ENCODE peak calls at places on chromosomes 12 and 14, in five cellular contexts. One of them, this sample, is unnamed.

GRCh38 chr14:42185718-42186117 is 579.0 kb downstream of the LRFN5 start:
- DNase-seq in left ventricle myocardium inferior: no peak
- DNase-seq in A549: no peak
- DNase-seq in ascending aorta: no peak
- DNase-seq in OCI-LY7: no peak
- DNase-seq in this sample: no peak

GRCh38 chr12:17928708-17929366 is 161.2 kb downstream of the RERGL start:
- DNase-seq in left ventricle myocardium inferior: no peak
- DNase-seq in A549: peak
- DNase-seq in ascending aorta: no peak
- DNase-seq in OCI-LY7: no peak
- DNase-seq in this sample: no peak

GRCh38 chr14:96363751-96364336 is 518 bp downstream of the GSKIP start:
- DNase-seq in left ventricle myocardium inferior: no peak
- DNase-seq in A549: peak
- DNase-seq in ascending aorta: peak
- DNase-seq in OCI-LY7: peak
- DNase-seq in this sample: peak

GRCh38 chr12:5072326-5072725 is 28.6 kb downstream of the KCNA5 start:
- DNase-seq in left ventricle myocardium inferior: no peak
- DNase-seq in A549: no peak
- DNase-seq in ascending aorta: no peak
- DNase-seq in OCI-LY7: no peak
- DNase-seq in this sample: no peak

GRCh38 chr12:24795699-24796385 is 153.1 kb downstream of the BCAT1 start:
- DNase-seq in left ventricle myocardium inferior: no peak
- DNase-seq in A549: no peak
- DNase-seq in ascending aorta: no peak
- DNase-seq in OCI-LY7: no peak
- DNase-seq in this sample: no peak

GRCh38 chr14:49552630-49553029 is 33.5 kb downstream of the RPS29 start:
- DNase-seq in left ventricle myocardium inferior: no peak
- DNase-seq in A549: no peak
- DNase-seq in ascending aorta: no peak
- DNase-seq in OCI-LY7: no peak
- DNase-seq in this sample: no peak

GRCh38 chr12:119689935-119690500 is 22.1 kb downstream of the PRKAB1 start:
- DNase-seq in left ventricle myocardium inferior: no peak
- DNase-seq in A549: no peak
- DNase-seq in ascending aorta: no peak
- DNase-seq in OCI-LY7: no peak
- DNase-seq in this sample: no peak

GRCh38 chr14:68840454-68840853 is 47.6 kb upstream of the ZFP36L1 start:
- DNase-seq in left ventricle myocardium inferior: no peak
- DNase-seq in A549: no peak
- DNase-seq in ascending aorta: peak
- DNase-seq in OCI-LY7: no peak
- DNase-seq in this sample: no peak

GRCh38 chr12:55687746-55688145 is 20.0 kb downstream of the ITGA7 start:
- DNase-seq in left ventricle myocardium inferior: no peak
- DNase-seq in A549: no peak
- DNase-seq in ascending aorta: no peak
- DNase-seq in OCI-LY7: no peak
- DNase-seq in this sample: no peak

GRCh38 chr12:12088761-12089160 is 18.0 kb downstream of the BCL2L14 start:
- DNase-seq in left ventricle myocardium inferior: no peak
- DNase-seq in A549: no peak
- DNase-seq in ascending aorta: no peak
- DNase-seq in OCI-LY7: no peak
- DNase-seq in this sample: no peak

GRCh38 chr12:27808831-27809230 is 28.8 kb upstream of the MANSC4 start:
- DNase-seq in left ventricle myocardium inferior: no peak
- DNase-seq in A549: no peak
- DNase-seq in ascending aorta: peak
- DNase-seq in OCI-LY7: no peak
- DNase-seq in this sample: no peak

GRCh38 chr12:47080725-47081502 is 1.2 kb upstream of the AMIGO2 start:
- DNase-seq in left ventricle myocardium inferior: peak
- DNase-seq in A549: no peak
- DNase-seq in ascending aorta: peak
- DNase-seq in OCI-LY7: no peak
- DNase-seq in this sample: peak

GRCh38 chr14:106564058-106564643 is 1037.8 kb downstream of the TMEM121 start:
- DNase-seq in left ventricle myocardium inferior: no peak
- DNase-seq in A549: peak
- DNase-seq in ascending aorta: no peak
- DNase-seq in OCI-LY7: peak
- DNase-seq in this sample: peak

GRCh38 chr14:83992857-83993256 is 1537.1 kb upstream of the FLRT2 start:
- DNase-seq in left ventricle myocardium inferior: no peak
- DNase-seq in A549: no peak
- DNase-seq in ascending aorta: no peak
- DNase-seq in OCI-LY7: no peak
- DNase-seq in this sample: no peak

GRCh38 chr14:95294834-95295599 is 24.7 kb downstream of the CLMN start:
- DNase-seq in left ventricle myocardium inferior: no peak
- DNase-seq in A549: no peak
- DNase-seq in ascending aorta: no peak
- DNase-seq in OCI-LY7: no peak
- DNase-seq in this sample: no peak

GRCh38 chr14:53450871-53451270 is 297.7 kb upstream of the DDHD1 start:
- DNase-seq in left ventricle myocardium inferior: no peak
- DNase-seq in A549: no peak
- DNase-seq in ascending aorta: no peak
- DNase-seq in OCI-LY7: no peak
- DNase-seq in this sample: no peak

GRCh38 chr12:93050026-93050747 is 121.1 kb upstream of the EEA1 start:
- DNase-seq in left ventricle myocardium inferior: no peak
- DNase-seq in A549: no peak
- DNase-seq in ascending aorta: no peak
- DNase-seq in OCI-LY7: no peak
- DNase-seq in this sample: no peak

GRCh38 chr12:56932146-56932545 is 2.1 kb downstream of the SDR9C7 start:
- DNase-seq in left ventricle myocardium inferior: no peak
- DNase-seq in A549: no peak
- DNase-seq in ascending aorta: no peak
- DNase-seq in OCI-LY7: no peak
- DNase-seq in this sample: no peak

GRCh38 chr12:132462778-132463177 is 27.2 kb upstream of the FBRSL1 start:
- DNase-seq in left ventricle myocardium inferior: no peak
- DNase-seq in A549: no peak
- DNase-seq in ascending aorta: no peak
- DNase-seq in OCI-LY7: no peak
- DNase-seq in this sample: no peak

GRCh38 chr12:31343139-31343538 is 17.2 kb upstream of the SINHCAF start:
- DNase-seq in left ventricle myocardium inferior: no peak
- DNase-seq in A549: no peak
- DNase-seq in ascending aorta: peak
- DNase-seq in OCI-LY7: no peak
- DNase-seq in this sample: no peak

GRCh38 chr12:508795-509194 is 49.1 kb downstream of the B4GALNT3 start:
- DNase-seq in left ventricle myocardium inferior: no peak
- DNase-seq in A549: no peak
- DNase-seq in ascending aorta: no peak
- DNase-seq in OCI-LY7: peak
- DNase-seq in this sample: no peak

GRCh38 chr12:93819048-93819491 is 141.9 kb downstream of the CRADD start:
- DNase-seq in left ventricle myocardium inferior: peak
- DNase-seq in A549: no peak
- DNase-seq in ascending aorta: peak
- DNase-seq in OCI-LY7: no peak
- DNase-seq in this sample: no peak

GRCh38 chr14:46054526-46054925 is 597.1 kb downstream of the RPL10L start:
- DNase-seq in left ventricle myocardium inferior: no peak
- DNase-seq in A549: no peak
- DNase-seq in ascending aorta: no peak
- DNase-seq in OCI-LY7: no peak
- DNase-seq in this sample: no peak

GRCh38 chr14:92252291-92252690 is 70.7 kb upstream of the SLC24A4 start:
- DNase-seq in left ventricle myocardium inferior: no peak
- DNase-seq in A549: no peak
- DNase-seq in ascending aorta: no peak
- DNase-seq in OCI-LY7: no peak
- DNase-seq in this sample: no peak

GRCh38 chr12:50488801-50489200 is 16.0 kb upstream of the DIP2B start:
- DNase-seq in left ventricle myocardium inferior: no peak
- DNase-seq in A549: no peak
- DNase-seq in ascending aorta: no peak
- DNase-seq in OCI-LY7: no peak
- DNase-seq in this sample: no peak

GRCh38 chr12:50222275-50222783 is 55.2 kb upstream of the CERS5 start:
- DNase-seq in left ventricle myocardium inferior: peak
- DNase-seq in A549: no peak
- DNase-seq in ascending aorta: peak
- DNase-seq in OCI-LY7: peak
- DNase-seq in this sample: no peak

GRCh38 chr12:67025543-67026114 is 243.5 kb upstream of the CAND1 start:
- DNase-seq in left ventricle myocardium inferior: no peak
- DNase-seq in A549: peak
- DNase-seq in ascending aorta: no peak
- DNase-seq in OCI-LY7: peak
- DNase-seq in this sample: peak

GRCh38 chr14:68655021-68655811 is 137.7 kb downstream of the ZFP36L1 start:
- DNase-seq in left ventricle myocardium inferior: no peak
- DNase-seq in A549: no peak
- DNase-seq in ascending aorta: peak
- DNase-seq in OCI-LY7: no peak
- DNase-seq in this sample: no peak

GRCh38 chr12:111063296-111064026 is 143.1 kb upstream of the MYL2 start:
- DNase-seq in left ventricle myocardium inferior: no peak
- DNase-seq in A549: peak
- DNase-seq in ascending aorta: no peak
- DNase-seq in OCI-LY7: no peak
- DNase-seq in this sample: no peak

GRCh38 chr12:52216107-52216506 is 16.9 kb upstream of the KRT7 start:
- DNase-seq in left ventricle myocardium inferior: no peak
- DNase-seq in A549: no peak
- DNase-seq in ascending aorta: no peak
- DNase-seq in OCI-LY7: no peak
- DNase-seq in this sample: no peak

DNA sequence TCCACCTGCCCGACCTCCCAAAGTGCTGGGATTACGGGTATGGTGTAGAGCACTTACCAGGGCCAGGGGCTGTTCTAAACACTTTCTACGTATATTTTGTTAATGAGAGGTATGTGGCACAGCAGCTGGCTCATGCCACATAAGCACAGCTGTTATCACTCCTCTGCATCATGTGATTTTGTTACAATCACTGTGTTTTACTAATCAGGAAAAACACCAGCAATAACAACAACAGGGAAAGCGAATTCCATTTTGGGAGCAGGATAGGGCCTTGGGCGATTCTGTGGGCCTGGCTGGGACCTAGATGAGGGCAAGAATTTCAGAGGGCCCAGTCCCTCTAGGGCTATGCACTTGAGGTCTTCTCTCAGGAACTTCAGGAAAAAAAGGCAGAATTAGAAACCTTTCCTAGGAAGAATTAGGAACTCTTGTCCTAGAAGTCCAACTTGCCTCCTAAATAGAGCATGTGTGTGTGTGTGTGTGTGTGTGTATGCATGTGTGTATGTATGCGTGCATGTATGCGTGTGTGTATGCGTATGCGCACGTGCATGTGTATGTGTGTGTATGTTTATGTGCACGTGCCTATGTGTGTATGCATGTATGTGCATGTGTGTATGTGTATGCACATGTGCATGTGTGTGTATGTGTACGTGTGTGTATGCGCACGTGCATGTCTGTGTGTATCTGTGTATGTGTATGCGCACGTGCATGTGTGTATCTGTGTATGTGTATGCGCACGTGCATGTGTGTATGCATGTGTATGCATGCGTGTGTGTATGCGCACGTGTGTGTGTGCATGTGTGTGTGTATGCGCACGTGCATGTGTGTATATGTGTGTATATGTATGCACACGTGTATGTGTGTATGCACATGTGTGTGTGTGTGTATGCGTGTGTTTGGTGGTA is 41.8 kb upstream of the CORO1C start:
- DNase-seq in left ventricle myocardium inferior: no peak
- DNase-seq in A549: no peak
- DNase-seq in ascending aorta: no peak
- DNase-seq in OCI-LY7: no peak
- DNase-seq in this sample: no peak
- H3K27ac ChIP-seq in left ventricle myocardium inferior: peak
- H3K27ac ChIP-seq in A549: no peak
- H3K27ac ChIP-seq in ascending aorta: peak
- H3K27ac ChIP-seq in OCI-LY7: no peak
- H3K27ac ChIP-seq in this sample: no peak

DNA sequence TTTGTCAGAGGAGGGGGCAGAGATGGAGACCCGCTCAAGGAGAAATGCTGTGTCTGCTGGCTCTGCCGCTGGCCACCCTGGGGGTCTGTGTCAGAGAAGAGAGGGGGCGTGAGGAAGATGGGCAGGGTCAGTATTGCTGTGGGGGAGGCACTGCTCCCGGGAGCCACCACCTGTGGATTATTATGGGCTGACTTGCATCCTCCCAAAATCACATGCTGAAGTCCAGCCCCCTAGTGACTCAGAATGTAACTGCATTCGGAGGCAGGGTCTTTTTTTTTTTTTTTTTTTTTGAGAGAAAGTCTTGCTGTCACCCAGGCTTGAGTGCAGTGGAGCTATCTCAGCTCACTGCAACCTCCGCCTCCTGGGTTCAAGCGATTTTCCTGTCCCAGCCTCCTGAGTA is 12.3 kb downstream of the ABCD4 start:
- DNase-seq in left ventricle myocardium inferior: no peak
- DNase-seq in A549: peak
- DNase-seq in ascending aorta: no peak
- DNase-seq in OCI-LY7: peak
- DNase-seq in this sample: no peak
- TF ChIP-seq CTCF in left ventricle myocardium inferior: peak
- TF ChIP-seq CTCF in A549: peak
- TF ChIP-seq CTCF in ascending aorta: no peak
- TF ChIP-seq CTCF in OCI-LY7: peak
- TF ChIP-seq CTCF in this sample: peak

GRCh38 chr12:61282790-61283575 is 977.2 kb upstream of the USP15 start:
- DNase-seq in left ventricle myocardium inferior: no peak
- DNase-seq in A549: no peak
- DNase-seq in ascending aorta: no peak
- DNase-seq in OCI-LY7: no peak
- DNase-seq in this sample: no peak
- H3K27ac ChIP-seq in left ventricle myocardium inferior: no peak
- H3K27ac ChIP-seq in A549: no peak
- H3K27ac ChIP-seq in ascending aorta: no peak
- H3K27ac ChIP-seq in OCI-LY7: no peak
- H3K27ac ChIP-seq in this sample: no peak

GRCh38 chr12:2678416-2678815 is 116.4 kb upstream of the FKBP4 start:
- DNase-seq in left ventricle myocardium inferior: no peak
- DNase-seq in A549: no peak
- DNase-seq in ascending aorta: peak
- DNase-seq in OCI-LY7: no peak
- DNase-seq in this sample: no peak

GRCh38 chr12:2677142-2677880 is 117.5 kb upstream of the FKBP4 start:
- DNase-seq in left ventricle myocardium inferior: no peak
- DNase-seq in A549: no peak
- DNase-seq in ascending aorta: peak
- DNase-seq in OCI-LY7: no peak
- DNase-seq in this sample: no peak

GRCh38 chr12:2675776-2676175 is 119.0 kb upstream of the FKBP4 start:
- DNase-seq in left ventricle myocardium inferior: no peak
- DNase-seq in A549: no peak
- DNase-seq in ascending aorta: peak
- DNase-seq in OCI-LY7: no peak
- DNase-seq in this sample: no peak

GRCh38 chr12:2672863-2673262 is 121.9 kb upstream of the FKBP4 start:
- DNase-seq in left ventricle myocardium inferior: no peak
- DNase-seq in A549: no peak
- DNase-seq in ascending aorta: peak
- DNase-seq in OCI-LY7: no peak
- DNase-seq in this sample: no peak

GRCh38 chr12:2673966-2674810 is 120.6 kb upstream of the FKBP4 start:
- DNase-seq in left ventricle myocardium inferior: no peak
- DNase-seq in A549: no peak
- DNase-seq in ascending aorta: peak
- DNase-seq in OCI-LY7: peak
- DNase-seq in this sample: no peak
- TF ChIP-seq CTCF in left ventricle myocardium inferior: peak
- TF ChIP-seq CTCF in A549: no peak
- TF ChIP-seq CTCF in ascending aorta: no peak
- TF ChIP-seq CTCF in OCI-LY7: peak
- TF ChIP-seq CTCF in this sample: no peak